ENCODE peak calls at places on chromosomes 13 and 19, in ten cellular contexts. G is cardiac muscle cell; I is IMR-90; Q is esophagus squamous epithelium; Y is DND-41; W is transverse colon; E is CD8-positive, alpha-beta T cell; C is prostate gland; L is thoracic aorta; J is left ventricle myocardium inferior. A is an unnamed sample.
A peak's percentile ranks its signal among the peaks of the same experiment; 100 is the strongest.

GRCh38 chr13:102399791-102400618 is 1.8 kb downstream of the FGF14 start:
- DNase-seq in G (no peak), I (no peak), Q (no peak), Y (no peak), W (peak; percentile 9), E (no peak), C (no peak), L (no peak), J (peak; percentile 25), A (no peak)

GRCh38 chr13:46683879-46684278 is 113.1 kb downstream of the ESD start:
- DNase-seq in G (no peak), I (peak; percentile 46), Q (no peak), Y (no peak), W (no peak), E (no peak), C (no peak), L (no peak), J (no peak), A (no peak)

GRCh38 chr13:110680852-110681251 is 25.1 kb downstream of the CARS2 start:
- DNase-seq in G (no peak), I (no peak), Q (no peak), Y (peak; percentile 21), W (no peak), E (peak; percentile 16), C (no peak), L (no peak), J (no peak), A (no peak)

GRCh38 chr19:1935484-1936208 is 5.3 kb upstream of the CSNK1G2 start:
- DNase-seq in G (peak; percentile 61), I (peak; percentile 28), Q (no peak), Y (peak; percentile 39), W (no peak), E (no peak), C (no peak), L (no peak), J (no peak), A (peak; percentile 92)

GRCh38 chr13:109999659-110000533 is 213.5 kb upstream of the IRS2 start:
- DNase-seq in G (no peak), I (no peak), Q (no peak), Y (no peak), W (no peak), E (no peak), C (no peak), L (no peak), J (no peak), A (no peak)

GRCh38 chr13:113414335-113414734 is 39.0 kb downstream of the ADPRHL1 start:
- DNase-seq in G (no peak), I (no peak), Q (no peak), Y (no peak), W (no peak), E (no peak), C (no peak), L (no peak), J (no peak), A (no peak)

GRCh38 chr13:34578917-34579316 is 363.2 kb upstream of the NBEA start:
- DNase-seq in G (no peak), I (no peak), Q (no peak), Y (no peak), W (no peak), E (no peak), C (no peak), L (no peak), J (no peak), A (no peak)

GRCh38 chr13:45575146-45575829 is 40.3 kb downstream of the ERICH6B start:
- DNase-seq in G (no peak), I (no peak), Q (no peak), Y (no peak), W (no peak), E (no peak), C (no peak), L (no peak), J (no peak), A (no peak)

GRCh38 chr13:112702983-112703379 is 13.1 kb downstream of the ATP11A start:
- DNase-seq in G (no peak), I (no peak), Q (no peak), Y (no peak), W (peak; percentile 3), E (no peak), C (no peak), L (no peak), J (no peak), A (no peak)

GRCh38 chr13:30338331-30338851 is 31.0 kb upstream of the KATNAL1 start:
- DNase-seq in G (no peak), I (peak; percentile 23), Q (no peak), Y (no peak), W (no peak), E (no peak), C (no peak), L (no peak), J (no peak), A (peak; percentile 74)

GRCh38 chr13:53018690-53019647 is 9.6 kb upstream of the OLFM4 start:
- DNase-seq in G (no peak), I (no peak), Q (no peak), Y (no peak), W (no peak), E (no peak), C (no peak), L (no peak), J (no peak), A (no peak)

GRCh38 chr13:65497265-65497664 is 1732.9 kb downstream of the PCDH9 start:
- DNase-seq in G (no peak), I (peak; percentile 68), Q (no peak), Y (no peak), W (no peak), E (no peak), C (no peak), L (no peak), J (no peak), A (no peak)

DNA sequence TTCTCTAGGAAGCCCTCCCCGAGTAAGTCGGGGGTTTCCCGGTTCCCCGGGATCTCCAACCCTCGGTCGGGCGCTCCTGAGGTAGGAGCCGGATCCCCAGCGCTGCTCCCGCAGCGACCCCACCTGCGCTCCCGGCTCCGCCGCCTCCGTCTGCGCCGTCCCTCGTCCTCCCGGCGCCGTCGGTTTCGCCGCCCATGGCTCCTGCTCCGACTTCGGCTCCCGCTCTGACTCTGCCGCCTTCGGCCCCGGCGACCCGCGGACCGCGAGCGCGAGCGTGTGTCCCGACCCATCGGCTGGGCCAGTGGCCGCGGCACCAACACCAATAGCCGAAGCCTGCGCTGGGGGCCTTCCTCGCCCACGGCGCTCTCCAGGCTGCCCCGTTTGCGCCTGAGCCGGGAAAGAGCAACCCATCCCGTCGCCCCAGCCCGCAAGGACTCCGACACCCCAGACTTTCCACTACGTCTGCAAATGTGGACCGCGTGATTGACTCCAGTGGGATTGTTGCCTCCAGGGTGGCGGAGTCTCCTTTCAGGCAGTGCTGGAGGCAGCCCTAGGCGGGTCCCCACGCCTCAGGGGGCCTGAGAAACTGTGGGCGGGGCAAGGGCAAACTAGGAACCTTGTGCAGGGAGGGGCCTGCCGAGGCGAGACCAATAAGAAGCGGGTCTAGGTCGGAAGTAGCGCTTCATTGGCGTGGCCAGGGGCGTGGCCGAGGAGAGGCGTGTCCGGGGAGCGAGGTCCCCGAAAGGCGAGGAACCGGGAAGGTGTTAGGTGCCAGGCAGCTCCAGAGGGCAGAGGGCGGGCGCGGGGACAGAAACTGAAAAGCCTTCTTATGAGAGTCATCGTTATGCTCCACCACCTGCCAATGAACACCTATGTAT is at the start of gene CACTIN:
- DNase-seq in G (peak; percentile 99), I (peak; percentile 97), Q (peak; percentile 90), Y (peak; percentile 99), W (peak; percentile 99), E (peak; percentile 99), C (peak; percentile 97), L (peak; percentile 98), J (peak; percentile 99), A (peak; percentile 99)
- TF ChIP-seq CTCF in G (no peak), I (no peak), Q (no peak), Y (peak; percentile 17), W (no peak), E (no peak), C (no peak), L (no peak), J (no peak), A (no peak)

GRCh38 chr19:51746731-51747130 is 4.9 kb downstream of the FPR1 start:
- DNase-seq in G (no peak), I (no peak), Q (no peak), Y (no peak), W (no peak), E (no peak), C (no peak), L (no peak), J (no peak), A (no peak)
- H3K4me3 ChIP-seq in G (no peak overlapping the region), I (no peak overlapping the region), Q (no peak overlapping the region), Y (no peak overlapping the region), W (no peak overlapping the region), E (no peak overlapping the region), C (no peak overlapping the region), L (no peak overlapping the region), J (no peak overlapping the region), A (no peak overlapping the region)

GRCh38 chr19:45782162-45782623 is at the start of gene DMPK:
- DNase-seq in G (no peak), I (no peak), Q (no peak), Y (no peak), W (no peak), E (no peak), C (no peak), L (no peak), J (peak; percentile 76), A (peak; percentile 78)
- H3K27ac ChIP-seq in G (peak within 1 kb of the TSS; percentile 97), I (peak within 1 kb of the TSS; percentile 94), Q (peak within 1 kb of the TSS; percentile 91), Y (no peak within 1 kb of the TSS), W (peak within 1 kb of the TSS; percentile 87), E (no peak within 1 kb of the TSS), C (peak within 1 kb of the TSS; percentile 89), L (peak within 1 kb of the TSS; percentile 97), J (peak within 1 kb of the TSS; percentile 94), A (peak within 1 kb of the TSS; percentile 87)

DNA sequence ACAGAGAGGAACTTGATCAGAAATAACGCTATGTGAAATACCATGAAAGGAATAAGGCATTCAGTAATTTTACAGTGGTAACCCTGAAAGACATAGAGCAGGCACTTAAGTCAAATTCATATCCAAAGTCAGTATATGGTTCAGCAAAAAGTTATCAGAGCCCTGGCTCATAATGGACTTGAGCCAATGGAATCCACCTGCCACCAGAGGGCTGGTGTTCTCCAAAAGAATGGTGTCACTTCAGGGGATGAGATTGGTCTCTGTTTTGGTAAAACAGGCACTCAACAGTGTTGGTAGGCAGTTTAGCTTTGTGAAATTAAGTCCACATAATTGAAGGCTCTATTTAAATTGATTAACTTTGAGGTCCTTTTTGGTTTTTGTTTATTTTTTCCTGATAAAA is 93.9 kb downstream of the LIG4 start:
- DNase-seq in G (no peak), I (no peak), Q (no peak), Y (no peak), W (no peak), E (no peak), C (no peak), L (no peak), J (no peak), A (no peak)
- TF ChIP-seq CTCF in G (no peak), I (no peak), Q (no peak), Y (no peak), W (no peak), E (no peak), C (no peak), L (no peak), J (no peak), A (no peak)

GRCh38 chr19:44755219-44755618 is 6.7 kb downstream of the BCL3 start:
- DNase-seq in G (no peak), I (no peak), Q (no peak), Y (no peak), W (no peak), E (no peak), C (no peak), L (no peak), J (no peak), A (peak; percentile 62)
- H3K4me3 ChIP-seq in G (no peak overlapping the region), I (no peak overlapping the region), Q (peak overlapping the region; percentile 48), Y (no peak overlapping the region), W (no peak overlapping the region), E (no peak overlapping the region), C (no peak overlapping the region), L (peak overlapping the region; percentile 82), J (peak overlapping the region; percentile 73), A (no peak overlapping the region)